ENCODE peak calls at places on chromosomes 2 and 18, in four cellular contexts. E is IMR-90, I is H1, T is H9. M is an unnamed sample.

GRCh38 chr18:75406491-75407445 is 20.7 kb downstream of the SMIM21 start:
- DNase-seq in T (no peak), I (no peak), E (no peak), M (no peak)

GRCh38 chr18:79502785-79503184 is 107.1 kb downstream of the NFATC1 start:
- DNase-seq in E (peak), T (no peak), I (no peak), M (no peak)

GRCh38 chr2:163667064-163667887 is 68.5 kb downstream of the FIGN start:
- DNase-seq in I (no peak), T (no peak), E (peak), M (no peak)

GRCh38 chr18:56066524-56067215 is 478.7 kb upstream of the TCF4 start:
- DNase-seq in E (no peak), T (no peak), I (no peak), M (no peak)

GRCh38 chr2:112869258-112869842 is 32.8 kb upstream of the IL1B start:
- DNase-seq in T (no peak), E (peak), I (no peak), M (no peak)

GRCh38 chr18:13051159-13051558 is 60.0 kb downstream of the CEP192 start:
- DNase-seq in T (no peak), I (no peak), E (peak), M (no peak)

GRCh38 chr2:127187831-127188230 is 32.3 kb downstream of the CYP27C1 start:
- DNase-seq in E (no peak), I (no peak), T (no peak), M (no peak)

GRCh38 chr2:120864981-120865380 is 129.3 kb downstream of the GLI2 start:
- DNase-seq in E (peak), I (no peak), T (no peak), M (no peak)

GRCh38 chr2:149799296-149799695 is 211.7 kb upstream of the MMADHC start:
- DNase-seq in T (no peak), I (no peak), E (no peak), M (peak)

GRCh38 chr2:103169856-103170255 is 408.0 kb downstream of the TMEM182 start:
- DNase-seq in E (no peak), T (no peak), I (no peak), M (no peak)

GRCh38 chr2:217834057-217834620 is 168.7 kb downstream of the TNS1 start:
- DNase-seq in E (no peak), T (no peak), I (no peak), M (no peak)

GRCh38 chr2:121634354-121635307 is 14.6 kb downstream of the CLASP1 start:
- DNase-seq in E (peak), I (no peak), T (no peak), M (no peak)

GRCh38 chr2:68825891-68826290 is 45.3 kb downstream of the BMP10 start:
- DNase-seq in T (no peak), I (no peak), E (no peak), M (no peak)

DNA sequence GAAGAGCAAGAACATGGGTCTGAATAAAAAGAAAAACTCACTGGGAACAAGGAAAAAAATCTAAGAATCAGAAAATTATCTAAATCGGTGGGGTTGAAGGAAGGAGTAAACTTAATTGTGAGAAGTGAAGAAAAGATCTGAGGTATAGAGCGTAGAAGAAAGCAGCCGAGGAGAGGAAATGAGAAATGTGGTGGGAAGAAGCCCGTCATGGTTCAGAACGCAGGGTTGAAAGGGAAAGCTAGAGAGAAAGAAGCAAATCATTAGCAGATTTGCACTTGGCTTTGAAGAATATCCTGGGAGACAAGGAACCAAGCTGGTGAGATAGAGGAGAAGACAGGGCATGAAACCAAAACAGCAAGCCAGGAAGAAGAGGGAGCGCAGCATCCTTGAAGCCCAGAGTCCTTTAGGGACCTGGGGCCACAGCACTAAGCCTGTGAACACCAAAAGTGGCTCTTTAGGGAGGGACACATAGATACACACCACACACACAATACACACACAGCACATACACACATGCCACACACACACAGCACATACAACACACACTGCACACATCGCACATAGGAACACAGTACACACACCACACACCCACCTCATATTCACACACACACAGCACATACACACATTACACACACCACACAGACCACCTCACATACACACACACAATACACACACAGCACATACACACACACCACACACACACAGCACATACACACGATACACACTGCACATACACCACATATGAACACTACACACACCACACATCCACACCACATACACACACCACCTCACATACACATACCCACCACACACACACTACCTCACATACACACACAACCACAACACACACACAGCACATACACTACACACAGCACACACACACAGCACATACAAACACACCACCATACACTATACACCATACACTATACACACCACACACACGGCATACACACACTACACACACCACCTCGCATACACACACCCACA is 274.6 kb downstream of the ETAA1 start:
- DNase-seq in T (no peak), E (no peak), I (no peak), M (no peak)
- H3K4me2 ChIP-seq in T (no peak), E (no peak), I (no peak), M (no peak)

DNA sequence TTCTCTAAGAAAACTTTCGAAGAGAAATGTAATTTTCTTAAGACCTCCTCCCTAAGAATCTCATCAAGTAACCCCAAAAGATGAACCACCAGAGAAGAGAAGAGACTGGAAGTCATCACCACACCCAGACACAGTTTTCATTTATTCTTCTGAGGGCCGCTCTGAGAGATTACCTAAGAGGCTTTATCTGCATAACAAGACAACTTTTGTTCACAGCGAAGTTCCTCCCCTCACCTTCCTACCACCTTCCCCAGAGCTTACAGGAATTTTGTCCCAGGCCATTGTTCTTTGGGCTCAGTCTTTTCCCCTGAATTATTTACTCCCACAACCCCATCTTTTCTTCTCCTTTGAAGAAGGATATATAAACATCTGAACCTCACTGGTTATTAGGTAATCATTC is 92.8 kb downstream of the AKAIN1 start:
- DNase-seq in I (peak), E (no peak), T (peak), M (peak)
- H4K5ac ChIP-seq in I (no peak), E (no peak), T (no peak), M (no peak)

DNA sequence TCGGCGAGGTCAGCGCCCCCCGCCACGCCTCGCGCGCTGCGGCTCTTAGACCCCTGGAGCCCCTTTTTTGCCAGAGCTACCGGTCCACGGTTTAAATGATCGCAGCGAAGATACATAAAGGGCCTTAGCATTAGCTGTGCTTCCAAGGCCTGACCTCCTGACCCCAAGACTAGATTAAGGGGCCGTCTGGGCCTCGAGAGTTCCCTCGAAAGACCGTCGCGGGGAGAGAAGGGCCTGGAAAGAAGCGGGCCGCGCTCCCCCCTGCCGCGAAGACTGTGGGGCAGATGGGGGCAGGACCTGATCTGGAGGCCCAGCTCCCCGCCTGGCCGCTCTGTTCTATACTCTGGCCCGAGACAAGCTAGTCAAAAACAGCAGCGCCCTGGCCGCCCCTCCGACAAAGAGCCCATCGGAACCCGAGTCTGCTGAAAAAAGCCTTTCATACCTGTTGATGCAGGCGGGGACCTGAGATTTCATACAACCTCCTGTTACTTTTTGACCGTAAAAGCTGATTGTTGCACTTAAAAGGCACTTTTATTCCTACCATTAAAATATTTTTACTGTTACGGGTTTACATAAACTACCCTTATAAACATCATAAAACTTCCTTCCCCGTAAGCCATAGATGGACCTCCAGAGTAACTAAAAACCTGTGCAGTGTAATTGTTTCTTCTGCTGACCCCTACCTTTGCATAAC is 68.7 kb upstream of the PSMD14 start:
- DNase-seq in T (peak), E (no peak), I (no peak), M (peak)
- H3K27ac ChIP-seq in T (no peak), E (no peak), I (no peak), M (peak)

GRCh38 chr2:119748135-119748534 is 11.6 kb upstream of the PTPN4 start:
- DNase-seq in I (no peak), T (no peak), E (no peak), M (no peak)

GRCh38 chr2:119746836-119747235 is 12.9 kb upstream of the PTPN4 start:
- DNase-seq in I (no peak), E (peak), T (no peak), M (no peak)

GRCh38 chr2:119751706-119752105 is 8.0 kb upstream of the PTPN4 start:
- DNase-seq in E (peak), I (no peak), T (no peak), M (no peak)

GRCh38 chr2:119747311-119747710 is 12.4 kb upstream of the PTPN4 start:
- DNase-seq in I (no peak), T (no peak), E (no peak), M (no peak)

GRCh38 chr2:119749405-119750066 is 10.2 kb upstream of the PTPN4 start:
- DNase-seq in E (peak), I (no peak), T (no peak), M (no peak)
- H3K4me2 ChIP-seq in E (no peak), I (no peak), T (no peak), M (no peak)

DNA sequence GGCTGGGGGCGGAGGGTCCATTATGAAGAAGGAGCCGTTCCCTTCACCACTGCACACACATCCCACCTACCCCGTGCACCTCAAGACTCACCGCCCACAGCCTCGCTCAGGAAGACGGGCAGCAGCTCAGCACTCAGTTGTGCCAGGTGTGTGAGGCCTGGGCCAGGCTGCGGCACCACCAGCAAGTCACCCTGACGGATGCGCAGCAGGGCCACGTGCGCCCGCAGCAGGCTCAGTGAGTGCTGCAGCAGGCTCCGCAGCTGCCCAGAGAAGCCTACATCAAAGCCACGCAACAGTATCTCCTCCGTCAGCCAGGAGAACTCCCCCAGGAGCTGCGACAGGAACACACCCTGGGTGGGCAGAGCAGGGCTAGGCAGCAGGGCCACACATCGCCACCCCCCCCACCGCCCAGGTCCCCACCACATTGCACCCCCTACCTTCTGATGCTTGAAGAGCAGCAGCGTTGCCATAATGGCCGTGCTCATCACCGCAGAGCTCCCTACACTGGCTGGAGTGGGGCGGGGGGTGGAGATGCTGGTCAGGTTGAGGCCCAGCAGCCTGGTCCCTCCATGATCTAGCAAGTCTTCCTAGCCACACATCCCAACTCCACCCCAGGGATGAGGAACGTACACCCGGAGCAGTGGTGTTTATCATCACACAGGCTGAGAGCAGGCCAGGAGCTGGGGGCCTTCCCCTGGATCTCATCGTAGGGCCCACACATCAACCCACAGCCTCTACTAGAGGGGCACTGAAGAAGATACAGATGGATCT is 10.2 kb downstream of the GPAT2 start:
- DNase-seq in E (no peak), T (peak), I (no peak), M (no peak)
- H4K5ac ChIP-seq in E (no peak), T (no peak), I (no peak), M (no peak)

M was measured in mesendoderm.